ENCODE peak calls at places on chromosomes 3 and 15, in nine cellular contexts. D, Y, G, R, C, W, A, P and T are unnamed samples.

GRCh38 chr15:28876131-28876844 is 9.5 kb upstream of the APBA2 start:
- DNase-seq in D (no peak), Y (no peak), G (no peak), R (no peak), C (no peak), W (no peak), A (no peak), P (no peak), T (no peak)

GRCh38 chr15:65937476-65937875 is 68.2 kb downstream of the RAB11A start:
- DNase-seq in D (no peak), Y (no peak), G (no peak), R (peak; percentile 48), C (peak; percentile 86), W (no peak), A (no peak), P (no peak), T (no peak)

GRCh38 chr15:60957111-60957510 is 272.0 kb downstream of the RORA start:
- DNase-seq in D (no peak), Y (no peak), G (no peak), R (no peak), C (no peak), W (no peak), A (no peak), P (no peak), T (no peak)

GRCh38 chr3:129526121-129526900 is 2.1 kb upstream of the RHO start:
- DNase-seq in D (no peak), Y (no peak), G (no peak), R (no peak), C (peak; percentile 15), W (no peak), A (no peak), P (no peak), T (peak; percentile 54)

GRCh38 chr3:32340039-32340438 is 51.6 kb upstream of the CMTM7 start:
- DNase-seq in D (no peak), Y (peak; percentile 63), G (no peak), R (peak; percentile 43), C (peak; percentile 36), W (no peak), A (no peak), P (no peak), T (peak; percentile 21)

GRCh38 chr3:167487556-167487955 is 13.7 kb upstream of the SERPINI2 start:
- DNase-seq in D (no peak), Y (no peak), G (no peak), R (no peak), C (no peak), W (no peak), A (no peak), P (no peak), T (no peak)

GRCh38 chr15:63694184-63694583 is 97.0 kb downstream of the FBXL22 start:
- DNase-seq in D (no peak), Y (no peak), G (no peak), R (no peak), C (no peak), W (no peak), A (no peak), P (no peak), T (no peak)

GRCh38 chr3:138355071-138355470 is 6.7 kb downstream of the MRAS start:
- DNase-seq in D (no peak), Y (no peak), G (no peak), R (no peak), C (no peak), W (no peak), A (peak; percentile 11), P (no peak), T (no peak)

GRCh38 chr15:50077655-50078054 is 41.4 kb downstream of the ATP8B4 start:
- DNase-seq in D (no peak), Y (no peak), G (no peak), R (no peak), C (no peak), W (no peak), A (no peak), P (no peak), T (no peak)

GRCh38 chr3:125072749-125073404 is 17.1 kb upstream of the HEG1 start:
- DNase-seq in D (no peak), Y (no peak), G (no peak), R (no peak), C (no peak), W (no peak), A (no peak), P (no peak), T (no peak)

GRCh38 chr15:44735482-44736260 is 657 bp upstream of the TRIM69 start:
- DNase-seq in D (peak; percentile 35), Y (no peak), G (peak; percentile 35), R (no peak), C (peak; percentile 44), W (peak; percentile 79), A (peak; percentile 69), P (no peak), T (no peak)

GRCh38 chr3:49646236-49646635 is 27.9 kb upstream of the APEH start:
- DNase-seq in D (no peak), Y (no peak), G (no peak), R (no peak), C (no peak), W (no peak), A (no peak), P (no peak), T (no peak)

GRCh38 chr3:73448761-73449290 is 175.9 kb downstream of the PDZRN3 start:
- DNase-seq in D (no peak), Y (no peak), G (no peak), R (no peak), C (no peak), W (no peak), A (no peak), P (no peak), T (peak; percentile 12)

GRCh38 chr3:183817111-183817510 is 8.3 kb downstream of the MAP6D1 start:
- DNase-seq in D (no peak), Y (no peak), G (no peak), R (no peak), C (no peak), W (no peak), A (no peak), P (no peak), T (no peak)

GRCh38 chr3:120602682-120603081 is 6.5 kb downstream of the NDUFB4 start:
- DNase-seq in D (no peak), Y (no peak), G (no peak), R (no peak), C (no peak), W (no peak), A (no peak), P (no peak), T (no peak)
- TF ChIP-seq POLR2A in D (no peak), Y (no peak), G (no peak), R (peak; percentile 68), C (no peak), W (no peak), A (no peak), P (no peak), T (peak; percentile 64)

GRCh38 chr3:155854147-155854940 is at the start of gene SLC33A1:
- DNase-seq in D (peak; percentile 97), Y (peak; percentile 100), G (peak; percentile 99), R (peak; percentile 98), C (peak; percentile 100), W (peak; percentile 99), A (peak; percentile 100), P (peak; percentile 99), T (peak; percentile 95)
- TF ChIP-seq POLR2A in D (peak; percentile 80), Y (peak; percentile 91), G (peak; percentile 84), R (peak; percentile 95), C (peak; percentile 75), W (peak; percentile 82), A (peak; percentile 54), P (no peak), T (peak; percentile 92)

GRCh38 chr3:14636496-14637087 is 15.0 kb upstream of the CCDC174 start:
- DNase-seq in D (no peak), Y (no peak), G (no peak), R (no peak), C (no peak), W (no peak), A (no peak), P (no peak), T (no peak)

GRCh38 chr3:14641346-14641745 is 10.2 kb upstream of the CCDC174 start:
- DNase-seq in D (no peak), Y (no peak), G (no peak), R (no peak), C (no peak), W (no peak), A (no peak), P (no peak), T (no peak)

GRCh38 chr3:14640157-14640562 is 11.4 kb upstream of the CCDC174 start:
- DNase-seq in D (no peak), Y (peak; percentile 31), G (no peak), R (peak; percentile 32), C (no peak), W (no peak), A (no peak), P (no peak), T (no peak)

GRCh38 chr3:14645453-14645852 is 6.1 kb upstream of the CCDC174 start:
- DNase-seq in D (no peak), Y (no peak), G (no peak), R (no peak), C (no peak), W (no peak), A (no peak), P (no peak), T (no peak)

DNA sequence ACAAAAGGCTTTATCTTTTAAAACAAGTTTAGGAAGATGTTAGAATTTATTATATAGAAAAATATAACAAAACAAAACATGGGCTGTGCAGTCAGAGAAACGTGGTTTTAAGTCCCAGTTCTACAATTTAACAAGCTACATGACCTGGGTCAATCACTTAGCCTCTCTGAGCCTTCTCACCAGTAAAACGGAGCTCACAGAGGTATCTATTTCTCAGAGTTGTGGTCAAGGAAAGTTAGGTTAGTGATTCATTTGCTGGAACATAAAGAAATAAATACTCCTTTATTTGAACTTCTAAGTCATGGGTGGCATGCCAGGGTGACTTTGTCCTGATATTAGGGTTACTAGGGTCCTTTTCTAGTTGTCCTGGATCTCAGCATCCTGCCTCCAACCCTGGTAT is 10.8 kb upstream of the CCDC174 start:
- DNase-seq in D (no peak), Y (no peak), G (no peak), R (no peak), C (no peak), W (no peak), A (no peak), P (no peak), T (no peak)
- TF ChIP-seq POLR2A in D (no peak), Y (no peak), G (no peak), R (no peak), C (no peak), W (no peak), A (no peak), P (no peak), T (no peak)

GRCh38 chr15:74013374-74013893 is 18.9 kb downstream of the PML start:
- DNase-seq in D (no peak), Y (no peak), G (no peak), R (no peak), C (no peak), W (no peak), A (no peak), P (no peak), T (no peak)

GRCh38 chr15:74008901-74009300 is 14.4 kb downstream of the PML start:
- DNase-seq in D (no peak), Y (no peak), G (no peak), R (no peak), C (no peak), W (no peak), A (no peak), P (no peak), T (no peak)

GRCh38 chr15:74007820-74008371 is 13.4 kb downstream of the PML start:
- DNase-seq in D (no peak), Y (no peak), G (no peak), R (no peak), C (no peak), W (no peak), A (no peak), P (no peak), T (no peak)

GRCh38 chr15:74010929-74011540 is 16.5 kb downstream of the PML start:
- DNase-seq in D (no peak), Y (no peak), G (no peak), R (no peak), C (no peak), W (no peak), A (no peak), P (no peak), T (no peak)

GRCh38 chr15:74011610-74012009 is 17.1 kb downstream of the PML start:
- DNase-seq in D (no peak), Y (no peak), G (peak; percentile 45), R (no peak), C (peak; percentile 55), W (peak; percentile 59), A (peak; percentile 84), P (peak; percentile 76), T (no peak)
- TF ChIP-seq POLR2A in D (no peak), Y (no peak), G (no peak), R (no peak), C (no peak), W (no peak), A (no peak), P (no peak), T (no peak)